ENCODE peak calls at places on chromosomes 16 and 17, in eight cellular contexts. Y is body of pancreas, B is astrocyte of the spinal cord, S is neural progenitor cell, Z is tibial artery, F is endodermal cell, M is fibroblast of the aortic adventitia, V is fibroblast of pulmonary artery. X is an unnamed sample.

GRCh38 chr17:66547170-66547865 is 244.9 kb downstream of the PRKCA start:
- DNase-seq in Y (no peak), B (no peak), S (no peak), Z (no peak), F (no peak), M (no peak), V (no peak), X (peak; percentile 17)

GRCh38 chr16:87607871-87608270 is 5.6 kb downstream of the JPH3 start:
- DNase-seq in Y (no peak), B (no peak), S (no peak), Z (no peak), F (no peak), M (no peak), V (no peak), X (no peak)

GRCh38 chr17:794876-795275 is 12.7 kb downstream of the MRM3 start:
- DNase-seq in Y (peak; percentile 95), B (peak; percentile 75), S (peak; percentile 92), Z (peak; percentile 90), F (peak; percentile 96), M (peak; percentile 79), V (peak; percentile 76), X (peak; percentile 73)

GRCh38 chr17:82019905-82020873 is 2.5 kb downstream of the CENPX start:
- DNase-seq in Y (peak; percentile 56), B (no peak), S (peak; percentile 87), Z (no peak), F (peak; percentile 97), M (peak; percentile 30), V (peak; percentile 45), X (no peak)

GRCh38 chr17:42536372-42537155 is 523 bp downstream of the NAGLU start:
- DNase-seq in Y (peak; percentile 87), B (peak; percentile 74), S (peak; percentile 87), Z (peak; percentile 96), F (peak; percentile 93), M (peak; percentile 74), V (peak; percentile 87), X (peak; percentile 87)

GRCh38 chr17:39530513-39530912 is 69.2 kb downstream of the CDK12 start:
- DNase-seq in Y (no peak), B (no peak), S (no peak), Z (no peak), F (no peak), M (no peak), V (no peak), X (no peak)

GRCh38 chr17:18181358-18181757 is 2.3 kb upstream of the ALKBH5 start:
- DNase-seq in Y (no peak), B (no peak), S (no peak), Z (no peak), F (no peak), M (peak; percentile 72), V (peak; percentile 43), X (no peak)

GRCh38 chr17:54933921-54934320 is 33.3 kb downstream of the TOM1L1 start:
- DNase-seq in Y (no peak), B (no peak), S (no peak), Z (no peak), F (no peak), M (no peak), V (no peak), X (no peak)

GRCh38 chr17:5780476-5780875 is 196.2 kb upstream of the NLRP1 start:
- DNase-seq in Y (no peak), B (peak; percentile 79), S (no peak), Z (no peak), F (peak; percentile 64), M (peak; percentile 45), V (peak; percentile 48), X (peak; percentile 71)

GRCh38 chr16:87936375-87937230 is at the start of gene CA5A:
- DNase-seq in Y (no peak), B (no peak), S (no peak), Z (no peak), F (no peak), M (no peak), V (no peak), X (no peak)

GRCh38 chr17:81635973-81636504 is 873 bp downstream of the NPLOC4 start:
- DNase-seq in Y (no peak), B (no peak), S (no peak), Z (no peak), F (no peak), M (no peak), V (no peak), X (no peak)

GRCh38 chr17:43468746-43469544 is 14.8 kb upstream of the DHX8 start:
- DNase-seq in Y (no peak), B (peak; percentile 92), S (no peak), Z (no peak), F (no peak), M (peak; percentile 67), V (peak; percentile 48), X (peak; percentile 96)

GRCh38 chr17:17205368-17206148 is 575 bp downstream of the PLD6 start:
- DNase-seq in Y (peak; percentile 65), B (peak; percentile 27), S (no peak), Z (peak; percentile 78), F (no peak), M (peak; percentile 54), V (no peak), X (peak; percentile 87)

DNA sequence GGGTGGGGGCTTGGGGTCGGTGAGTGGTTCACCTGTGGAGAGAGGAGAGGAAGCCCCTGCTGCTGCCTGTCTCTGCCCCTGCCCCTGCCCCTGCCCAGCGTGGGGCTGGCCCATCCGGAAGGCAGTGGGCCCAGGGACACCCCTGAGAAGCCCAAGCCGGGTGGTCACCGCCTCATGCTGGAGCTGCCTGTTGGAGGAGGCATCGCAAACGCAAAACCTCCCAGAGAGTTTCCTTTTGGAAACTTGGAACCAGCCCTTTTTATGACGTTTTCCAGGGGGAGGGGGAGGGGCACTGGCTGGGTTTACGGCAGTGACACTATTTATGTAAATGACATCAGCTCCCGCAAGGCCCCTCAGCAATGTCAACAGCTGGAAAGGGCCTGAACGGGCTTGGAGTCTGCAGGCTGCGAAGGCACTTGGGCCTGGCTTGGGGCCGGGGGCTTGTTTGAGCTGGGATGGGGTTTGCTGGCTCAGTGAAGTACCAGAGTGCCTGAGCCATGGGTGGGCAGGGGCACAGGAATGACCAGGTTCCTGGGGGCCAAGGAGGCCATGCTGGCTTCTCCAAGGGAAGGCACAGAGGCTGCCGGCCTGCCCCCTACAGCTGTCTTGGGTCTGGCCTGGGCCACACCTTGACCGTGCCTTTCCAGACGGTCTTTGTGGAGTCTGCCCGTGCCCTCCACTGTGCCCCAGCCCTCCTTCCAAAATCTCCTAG is 219.5 kb downstream of the NTN1 start:
- DNase-seq in Y (peak; percentile 78), B (peak; percentile 62), S (peak; percentile 62), Z (peak; percentile 96), F (peak; percentile 95), M (peak; percentile 65), V (peak; percentile 65), X (peak; percentile 51)
- H3K4me3 ChIP-seq in Y (no peak overlapping the region), B (no peak overlapping the region), S (peak overlapping the region; percentile 59), Z (peak overlapping the region; percentile 80), F (no peak overlapping the region), M (peak overlapping the region; percentile 54), V (peak overlapping the region; percentile 40), X (peak overlapping the region; percentile 34)

DNA sequence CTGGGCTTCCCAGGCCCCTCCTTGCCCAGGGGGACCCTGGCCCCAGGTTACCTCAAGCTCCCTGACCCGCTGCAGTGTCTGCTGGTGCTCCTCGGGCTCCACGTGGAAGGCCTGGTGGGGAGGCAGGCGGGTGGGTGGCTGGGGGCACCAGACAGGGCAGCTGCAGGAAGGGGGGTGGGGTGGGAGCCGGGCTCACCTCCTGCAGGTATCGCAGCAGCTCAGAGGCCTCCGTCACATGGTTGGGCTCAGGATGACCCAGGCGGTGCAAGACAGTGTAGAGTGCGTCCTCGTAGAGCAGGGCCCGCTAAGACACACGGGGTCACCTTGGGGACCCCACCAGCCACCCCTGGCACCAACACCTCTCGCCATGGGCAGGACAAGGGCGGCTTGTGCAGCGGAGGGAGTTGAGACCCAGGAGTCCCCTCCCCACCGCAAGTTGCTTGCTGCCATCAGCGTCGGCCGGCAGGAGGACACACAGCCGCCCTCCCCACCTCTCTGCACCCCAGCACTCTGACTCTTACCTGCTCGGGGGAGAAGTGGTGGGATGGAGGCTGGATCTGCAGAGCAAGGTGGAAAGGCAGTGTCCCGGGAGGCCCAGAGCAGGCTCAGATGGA is 1.1 kb downstream of the UNC13D start:
- DNase-seq in Y (no peak), B (no peak), S (no peak), Z (no peak), F (no peak), M (no peak), V (no peak), X (no peak)
- TF ChIP-seq CTCF in Y (no peak), B (no peak), S (no peak), Z (no peak), F (no peak), M (no peak), V (no peak), X (no peak)

DNA sequence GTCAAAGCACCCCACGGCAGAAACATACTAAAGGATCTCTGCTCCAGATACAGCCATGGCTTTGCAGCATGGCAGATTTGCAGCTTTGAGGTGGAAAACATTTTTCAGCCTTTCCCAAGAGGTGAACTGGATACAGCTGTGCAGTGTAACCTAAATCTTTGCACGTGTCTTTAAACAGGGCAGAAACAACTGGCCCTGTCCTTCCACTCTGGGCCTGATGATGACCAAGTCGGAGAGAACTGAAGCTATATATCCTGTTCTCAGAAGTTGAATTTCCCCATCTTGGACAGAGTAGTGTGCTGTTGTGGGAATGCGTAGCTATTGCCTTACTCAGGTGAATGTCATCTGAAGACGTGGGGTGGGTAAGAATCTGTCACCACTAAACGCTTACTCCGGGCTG is 19.5 kb downstream of the RBFOX1 start:
- DNase-seq in Y (no peak), B (no peak), S (no peak), Z (no peak), F (no peak), M (no peak), V (no peak), X (no peak)
- H3K4me3 ChIP-seq in Y (no peak overlapping the region), B (no peak overlapping the region), S (no peak overlapping the region), Z (no peak overlapping the region), F (no peak overlapping the region), M (no peak overlapping the region), V (no peak overlapping the region), X (no peak overlapping the region)

GRCh38 chr16:3306078-3306477 is 781 bp downstream of the ZNF75A start:
- DNase-seq in Y (no peak), B (no peak), S (no peak), Z (no peak), F (no peak), M (no peak), V (no peak), X (no peak)

GRCh38 chr16:3304370-3304769 is 860 bp downstream of the TIGD7 start:
- DNase-seq in Y (no peak), B (no peak), S (no peak), Z (no peak), F (no peak), M (peak; percentile 12), V (peak; percentile 37), X (no peak)

DNA sequence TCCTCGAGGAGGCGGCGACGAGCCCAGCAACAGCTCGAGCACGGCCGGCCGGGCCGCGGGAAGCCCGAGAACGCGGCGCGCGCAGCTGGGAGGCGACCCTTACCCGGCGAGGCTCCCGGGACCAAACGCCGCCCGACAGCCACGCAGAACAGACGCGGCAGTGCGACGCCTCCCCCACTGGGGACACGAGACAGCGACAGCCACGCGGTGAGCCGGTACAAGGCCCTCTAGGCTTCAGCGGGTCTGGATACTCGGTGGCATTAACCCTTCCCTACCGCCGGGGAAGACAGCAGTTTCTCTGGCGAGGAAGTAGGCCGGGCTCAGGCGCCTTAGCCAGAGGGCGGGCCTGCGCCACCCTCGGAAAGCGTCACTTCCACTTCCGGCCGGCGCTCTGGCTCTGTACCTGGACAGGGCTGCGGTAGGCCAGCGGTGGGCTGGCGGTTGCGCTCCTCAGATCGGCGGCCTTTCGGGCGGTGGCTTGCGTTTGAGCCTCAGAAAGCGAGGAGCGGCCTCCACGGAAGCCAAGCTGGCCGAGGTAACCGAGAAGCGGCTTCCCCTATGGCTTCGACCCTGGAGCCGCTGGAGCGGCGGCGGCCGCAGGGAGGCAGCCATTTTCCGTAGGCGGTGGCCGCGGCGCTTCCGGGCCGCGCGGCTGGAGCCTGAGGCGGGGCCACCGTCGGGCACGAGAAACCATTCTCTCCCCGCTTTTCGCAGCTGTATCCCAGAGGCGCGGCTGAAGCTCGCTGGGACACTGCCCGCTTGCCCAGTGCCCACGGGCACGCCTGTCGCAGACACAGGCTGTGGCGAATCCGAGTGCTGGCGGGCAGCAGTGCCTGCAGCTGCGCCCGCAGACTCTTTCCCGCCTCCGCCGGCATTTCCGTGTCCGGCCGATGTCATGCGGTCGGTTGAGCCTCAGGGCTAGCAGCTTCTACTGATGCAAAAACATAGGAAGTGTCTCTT is at the start of the genes TIGD7 and ZNF75A:
- DNase-seq in Y (peak; percentile 78), B (peak; percentile 94), S (peak; percentile 93), Z (peak; percentile 87), F (peak; percentile 95), M (peak; percentile 86), V (peak; percentile 93), X (peak; percentile 97)
- TF ChIP-seq CTCF in Y (no peak), B (no peak), S (peak; percentile 4), Z (peak; percentile 19), F (peak; percentile 23), M (no peak), V (no peak), X (no peak)

X was measured in foreskin fibroblast.